ENCODE peak calls at places on chromosomes 11 and 22, in five cellular contexts. C, V, Y, B and O are unnamed samples.

GRCh38 chr11:18700375-18700774 is 1.8 kb downstream of the TMEM86A start:
- DNase-seq in C (no peak), V (no peak), Y (peak; percentile 37), B (peak; percentile 15), O (no peak)

GRCh38 chr11:113664069-113664980 is 41.8 kb downstream of the TMPRSS5 start:
- DNase-seq in C (peak; percentile 54), V (no peak), Y (no peak), B (peak; percentile 58), O (peak; percentile 57)

GRCh38 chr22:21563912-21564311 is 3.6 kb upstream of the UBE2L3 start:
- DNase-seq in C (no peak), V (no peak), Y (no peak), B (no peak), O (no peak)

GRCh38 chr11:113401718-113402117 is 14.1 kb downstream of the ANKK1 start:
- DNase-seq in C (no peak), V (no peak), Y (no peak), B (no peak), O (peak; percentile 89)

GRCh38 chr22:26893034-26893710 is 235.8 kb downstream of the MIAT start:
- DNase-seq in C (no peak), V (no peak), Y (peak; percentile 56), B (no peak), O (no peak)

GRCh38 chr11:114285599-114285998 is 10.6 kb upstream of the NNMT start:
- DNase-seq in C (no peak), V (no peak), Y (peak; percentile 52), B (peak; percentile 58), O (no peak)

GRCh38 chr22:21962655-21962949 is 10.0 kb upstream of the PPM1F start:
- DNase-seq in C (no peak), V (no peak), Y (no peak), B (no peak), O (no peak)

GRCh38 chr11:108278546-108278945 is 55.7 kb downstream of the ATM start:
- DNase-seq in C (no peak), V (no peak), Y (no peak), B (peak; percentile 2), O (no peak)

GRCh38 chr11:7609015-7609414 is 64.3 kb downstream of the CYB5R2 start:
- DNase-seq in C (no peak), V (no peak), Y (no peak), B (no peak), O (no peak)

GRCh38 chr22:27347951-27348350 is 453.6 kb downstream of the MN1 start:
- DNase-seq in C (no peak), V (no peak), Y (no peak), B (no peak), O (no peak)

DNA sequence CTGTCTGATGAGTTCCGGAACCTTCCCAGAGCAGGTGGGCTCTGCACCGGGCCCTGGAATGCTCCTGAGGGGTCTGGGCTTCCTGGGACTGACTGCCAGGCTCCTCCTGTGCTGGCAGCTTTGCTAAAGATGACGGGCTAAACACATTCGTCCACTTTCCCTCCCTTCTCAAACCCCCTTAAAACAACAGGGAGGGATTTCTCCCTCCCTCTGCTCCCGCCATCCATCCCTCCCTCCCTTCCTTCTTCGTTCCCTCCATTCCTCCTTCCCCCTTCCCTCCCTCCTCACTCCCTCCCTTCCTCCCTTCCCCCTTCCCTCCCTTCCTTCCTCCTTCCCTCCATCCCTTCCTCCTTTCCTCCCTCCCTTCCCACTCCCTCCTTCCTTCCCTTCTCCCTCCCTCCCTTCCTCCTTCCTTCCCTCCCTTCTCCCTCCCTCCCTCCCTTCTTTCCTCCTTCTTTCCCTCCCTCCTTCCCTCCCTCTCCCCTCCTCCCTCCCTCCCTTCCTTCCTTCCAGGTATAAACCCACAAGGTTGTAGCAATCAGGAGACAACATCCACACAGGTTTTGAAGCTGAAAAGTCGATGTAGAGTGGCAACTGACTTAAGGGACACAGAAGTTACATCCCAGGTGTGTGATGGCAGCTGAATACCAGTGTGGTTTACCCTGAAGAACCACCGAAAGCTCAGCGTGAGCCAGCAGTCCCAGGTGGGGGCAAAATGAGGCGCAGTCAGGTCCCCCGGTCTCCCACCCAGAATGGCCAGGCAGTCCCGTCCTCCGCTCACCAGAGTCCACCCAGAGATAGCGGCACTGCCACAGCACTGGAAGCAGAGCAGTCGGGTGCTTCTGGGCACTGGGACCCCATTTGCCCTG is 18.7 kb upstream of the MGAT3 start:
- DNase-seq in C (no peak), V (peak; percentile 48), Y (no peak), B (no peak), O (peak; percentile 50)
- H2AFZ ChIP-seq in C (peak overlapping the region; percentile 79), V (peak overlapping the region; percentile 60), Y (no peak overlapping the region), B (peak overlapping the region; percentile 74), O (peak overlapping the region; percentile 51)

GRCh38 chr11:27614092-27614491 is 86.2 kb downstream of the BDNF start:
- DNase-seq in C (no peak), V (no peak), Y (no peak), B (no peak), O (no peak)

GRCh38 chr11:27611390-27611789 is 88.9 kb downstream of the BDNF start:
- DNase-seq in C (no peak), V (no peak), Y (no peak), B (no peak), O (no peak)

GRCh38 chr11:27612932-27613669 is 87.2 kb downstream of the BDNF start:
- DNase-seq in C (no peak), V (no peak), Y (no peak), B (no peak), O (no peak)

GRCh38 chr11:27611946-27612455 is 88.3 kb downstream of the BDNF start:
- DNase-seq in C (no peak), V (no peak), Y (peak; percentile 8), B (peak; percentile 19), O (peak; percentile 29)

DNA sequence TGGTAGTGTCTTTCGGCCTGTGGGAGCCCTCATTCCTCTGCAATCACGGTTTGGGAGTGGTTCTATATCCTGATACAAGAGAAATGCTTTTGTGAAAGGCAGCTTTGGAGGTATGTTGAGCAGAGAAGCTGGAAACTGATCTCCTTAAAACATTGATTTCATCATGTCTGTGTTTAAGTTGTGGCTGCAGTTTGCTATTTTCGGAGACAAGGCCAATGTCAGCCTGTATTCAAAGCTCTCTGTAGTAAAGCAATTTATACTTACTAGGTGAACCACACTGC is 86.6 kb downstream of the BDNF start:
- DNase-seq in C (no peak), V (no peak), Y (no peak), B (peak; percentile 40), O (no peak)
- H2AFZ ChIP-seq in C (no peak overlapping the region), V (no peak overlapping the region), Y (no peak overlapping the region), B (peak overlapping the region; percentile 25), O (peak overlapping the region; percentile 51)

GRCh38 chr11:119355091-119355843 is 8.8 kb upstream of the MFRP start:
- DNase-seq in C (no peak), V (no peak), Y (no peak), B (no peak), O (peak; percentile 73)

GRCh38 chr11:119352857-119353260 is 6.4 kb upstream of the MFRP start:
- DNase-seq in C (peak; percentile 63), V (no peak), Y (peak; percentile 48), B (no peak), O (peak; percentile 75)

GRCh38 chr11:119359365-119360229 is 13.1 kb upstream of the MFRP start:
- DNase-seq in C (no peak), V (peak; percentile 61), Y (no peak), B (no peak), O (peak; percentile 84)

GRCh38 chr11:119357069-119357468 is 10.6 kb upstream of the MFRP start:
- DNase-seq in C (peak; percentile 21), V (no peak), Y (no peak), B (no peak), O (no peak)

DNA sequence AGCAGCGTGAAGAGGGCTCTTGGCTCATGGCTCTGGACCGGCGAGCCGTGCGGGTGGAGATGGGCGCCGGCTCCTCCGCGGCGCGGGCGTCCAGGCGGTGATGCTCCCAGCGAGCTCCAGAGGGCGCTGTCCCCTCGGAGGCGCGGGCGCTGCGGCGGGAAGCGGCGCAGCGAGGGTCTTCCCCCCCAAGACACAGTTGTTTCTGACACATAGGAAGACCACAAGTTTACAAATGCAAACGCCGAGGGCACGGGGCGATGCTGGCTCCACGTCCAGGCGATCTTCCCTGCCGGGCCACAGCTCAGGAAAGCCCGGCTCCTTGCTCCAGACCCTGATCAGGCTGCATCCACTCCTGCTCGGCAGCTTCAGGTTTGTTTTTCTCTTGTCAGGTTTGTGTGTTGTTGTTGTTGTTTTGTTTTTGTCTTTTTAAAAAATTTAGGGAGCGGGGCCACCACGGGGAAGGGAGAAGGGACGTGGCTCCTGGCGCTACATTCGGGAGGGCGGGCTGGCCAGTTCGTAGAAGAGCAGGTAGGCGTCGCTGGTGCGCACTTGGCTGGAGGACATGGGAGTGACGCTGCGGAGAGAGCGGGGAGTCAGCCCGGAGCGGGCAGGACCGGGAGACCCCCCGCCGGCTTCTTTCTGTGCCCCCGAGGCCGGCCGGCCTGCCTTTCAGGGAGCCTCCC is 10.0 kb upstream of the MFRP start:
- DNase-seq in C (peak; percentile 79), V (peak; percentile 66), Y (peak; percentile 81), B (peak; percentile 66), O (peak; percentile 99)
- H2AFZ ChIP-seq in C (peak overlapping the region; percentile 91), V (peak overlapping the region; percentile 56), Y (peak overlapping the region; percentile 90), B (peak overlapping the region; percentile 99), O (peak overlapping the region; percentile 96)

GRCh38 chr11:95697614-95698408 is 91.8 kb downstream of the FAM76B start:
- DNase-seq in C (no peak), V (no peak), Y (no peak), B (no peak), O (no peak)

GRCh38 chr11:95698939-95699562 is 90.5 kb downstream of the FAM76B start:
- DNase-seq in C (no peak), V (no peak), Y (no peak), B (peak; percentile 39), O (no peak)

GRCh38 chr11:95703059-95703458 is 86.5 kb downstream of the FAM76B start:
- DNase-seq in C (no peak), V (no peak), Y (no peak), B (no peak), O (no peak)

GRCh38 chr11:95699631-95700470 is 89.7 kb downstream of the FAM76B start:
- DNase-seq in C (no peak), V (no peak), Y (peak; percentile 30), B (peak; percentile 49), O (peak; percentile 67)

GRCh38 chr11:95700471-95700817 is 89.1 kb downstream of the FAM76B start:
- DNase-seq in C (no peak), V (no peak), Y (no peak), B (no peak), O (no peak)
- H2AFZ ChIP-seq in C (peak overlapping the region; percentile 87), V (no peak overlapping the region), Y (no peak overlapping the region), B (no peak overlapping the region), O (peak overlapping the region; percentile 11)

GRCh38 chr22:18056161-18056666 is 21.6 kb upstream of the PEX26 start:
- DNase-seq in C (peak; percentile 31), V (peak; percentile 64), Y (peak; percentile 82), B (peak; percentile 76), O (peak; percentile 97)

GRCh38 chr22:18058770-18059169 is 19.0 kb upstream of the PEX26 start:
- DNase-seq in C (no peak), V (no peak), Y (no peak), B (no peak), O (no peak)

GRCh38 chr22:18055619-18056160 is 22.1 kb upstream of the PEX26 start:
- DNase-seq in C (no peak), V (no peak), Y (no peak), B (no peak), O (no peak)

GRCh38 chr22:18057568-18058209 is 20.1 kb upstream of the PEX26 start:
- DNase-seq in C (peak; percentile 34), V (peak; percentile 75), Y (peak; percentile 93), B (peak; percentile 100), O (peak; percentile 97)

GRCh38 chr22:18056802-18057474 is 20.9 kb upstream of the PEX26 start:
- DNase-seq in C (no peak), V (peak; percentile 69), Y (no peak), B (no peak), O (no peak)
- H2AFZ ChIP-seq in C (no peak overlapping the region), V (peak overlapping the region; percentile 32), Y (no peak overlapping the region), B (peak overlapping the region; percentile 0), O (peak overlapping the region; percentile 2)